ENCODE peak calls at places on chromosomes 7 and 10, in five cellular contexts. L is CD8-positive, alpha-beta T cell; D is aorta; G is CD4-positive, alpha-beta memory T cell; Q is ovary. W is an unnamed sample. For H3K4me1, the result is how much of the 10 kb centered on the place peaks cover.

GRCh38 chr10:125148021-125148439 is 12.3 kb downstream of the CTBP2 start:
- DNase-seq in L (no peak), D (no peak), G (no peak), Q (no peak), W (no peak)

GRCh38 chr10:23158370-23158769 is 33.7 kb upstream of the PTF1A start:
- DNase-seq in L (peak), D (no peak), G (peak), Q (peak), W (peak)

GRCh38 chr10:53699231-53699630 is 926.6 kb upstream of the MBL2 start:
- DNase-seq in L (no peak), D (no peak), G (no peak), Q (no peak), W (no peak)

GRCh38 chr10:24920907-24921881 is 31.2 kb downstream of the PRTFDC1 start:
- DNase-seq in L (no peak), D (peak), G (peak), Q (peak), W (no peak)

GRCh38 chr7:127885843-127886242 is 145.4 kb downstream of the LRRC4 start:
- DNase-seq in L (no peak), D (peak), G (no peak), Q (no peak), W (no peak)

GRCh38 chr10:6239213-6239991 is 36.7 kb downstream of the PFKFB3 start:
- DNase-seq in L (peak), D (no peak), G (peak), Q (no peak), W (no peak)

GRCh38 chr7:89029864-89030263 is 234.3 kb upstream of the TEX47 start:
- DNase-seq in L (no peak), D (no peak), G (no peak), Q (no peak), W (no peak)

GRCh38 chr7:34603711-34604444 is 54.1 kb upstream of the NPSR1 start:
- DNase-seq in L (no peak), D (no peak), G (no peak), Q (no peak), W (no peak)

GRCh38 chr7:91264924-91265681 is 870 bp downstream of the FZD1 start:
- DNase-seq in L (no peak), D (peak), G (no peak), Q (peak), W (no peak)

GRCh38 chr10:119755446-119755845 is 29.6 kb downstream of the INPP5F start:
- DNase-seq in L (no peak), D (no peak), G (no peak), Q (no peak), W (no peak)

GRCh38 chr7:134763960-134764359 is 15.5 kb upstream of the CALD1 start:
- DNase-seq in L (no peak), D (no peak), G (no peak), Q (no peak), W (no peak)

DNA sequence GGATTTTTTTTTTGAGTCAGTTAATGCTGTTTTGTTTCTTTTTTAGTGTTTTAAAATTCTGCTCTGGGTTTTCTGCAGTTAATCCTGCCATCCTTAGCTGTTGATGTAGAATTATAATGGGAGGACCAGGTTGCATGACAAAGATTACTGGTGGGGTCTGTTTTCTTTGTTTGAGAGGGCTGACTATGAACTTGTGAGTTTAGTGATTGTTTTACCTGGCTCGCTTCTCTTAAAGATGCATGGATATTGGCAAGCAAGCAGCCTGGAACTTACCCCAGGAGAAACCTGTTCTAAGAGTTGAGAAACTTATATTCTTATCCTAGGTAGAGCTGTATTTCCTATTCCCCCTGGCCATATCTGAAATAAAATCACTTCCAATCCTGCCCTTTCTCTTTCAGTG is 727.8 kb downstream of the GRM8 start:
- DNase-seq in L (no peak), D (no peak), G (no peak), Q (no peak), W (no peak)
- H3K4me1 ChIP-seq in L (under half), D (under half), G (under half), Q (under half), W (under half)

DNA sequence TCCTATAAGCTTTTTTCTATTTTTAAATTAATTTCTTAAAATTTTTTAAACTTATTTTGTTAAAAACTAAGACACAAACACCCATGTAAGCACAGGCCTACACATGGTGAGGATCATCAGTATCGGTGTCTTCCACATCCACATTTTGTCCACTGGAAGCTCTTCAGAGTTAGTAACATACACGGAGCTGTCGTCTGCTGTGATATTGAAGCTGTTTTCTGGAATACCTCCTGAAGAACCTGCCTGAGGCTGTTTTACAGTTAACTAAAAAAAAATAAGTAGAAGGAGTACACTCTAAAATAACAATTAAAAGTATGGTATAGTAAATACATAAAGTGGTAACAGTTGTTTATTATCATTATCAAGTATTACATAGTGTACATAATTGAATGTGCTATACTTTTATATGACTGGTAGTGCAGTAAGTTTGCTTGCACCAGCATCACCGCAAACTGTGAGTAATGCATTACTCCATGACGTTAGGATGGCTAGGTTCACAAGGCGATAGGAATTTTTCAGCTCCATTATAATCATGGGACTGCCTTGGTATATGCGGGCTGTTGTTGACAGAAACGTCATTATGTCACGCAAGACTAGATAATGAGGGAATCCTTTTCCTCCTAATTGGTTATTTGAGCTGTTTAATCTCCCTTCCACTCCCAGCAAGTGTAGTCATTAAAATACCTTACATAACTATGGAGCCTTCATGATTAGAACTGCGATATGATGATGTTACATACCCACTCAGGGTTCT is 17.5 kb downstream of the KLLN start:
- DNase-seq in L (no peak), D (no peak), G (no peak), Q (no peak), W (no peak)
- H3K4me1 ChIP-seq in L (under half), D (under half), G (under half), Q (under half), W (under half)

DNA sequence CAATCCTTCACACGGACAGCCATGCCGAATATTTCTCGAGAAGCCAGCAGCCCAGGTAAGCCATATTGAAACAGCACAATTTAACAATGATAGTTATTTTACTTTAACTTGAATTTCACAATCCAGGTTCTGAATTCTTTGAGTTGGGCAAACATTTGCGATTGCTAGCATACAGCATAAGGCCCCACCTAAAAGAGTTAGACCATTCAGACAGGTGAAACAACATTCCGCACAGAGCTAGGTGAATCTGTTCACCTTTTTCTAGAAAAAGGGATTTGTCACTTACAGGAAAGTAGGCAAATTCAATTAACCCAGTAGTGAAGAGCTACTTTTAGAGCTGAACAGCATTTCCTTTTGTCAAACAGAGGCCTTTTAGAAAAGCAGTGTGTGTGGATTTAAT is 45.3 kb downstream of the CREB3L2 start:
- DNase-seq in L (no peak), D (no peak), G (no peak), Q (no peak), W (no peak)
- H3K4me1 ChIP-seq in L (under half), D (under half), G (under half), Q (under half), W (under half)

DNA sequence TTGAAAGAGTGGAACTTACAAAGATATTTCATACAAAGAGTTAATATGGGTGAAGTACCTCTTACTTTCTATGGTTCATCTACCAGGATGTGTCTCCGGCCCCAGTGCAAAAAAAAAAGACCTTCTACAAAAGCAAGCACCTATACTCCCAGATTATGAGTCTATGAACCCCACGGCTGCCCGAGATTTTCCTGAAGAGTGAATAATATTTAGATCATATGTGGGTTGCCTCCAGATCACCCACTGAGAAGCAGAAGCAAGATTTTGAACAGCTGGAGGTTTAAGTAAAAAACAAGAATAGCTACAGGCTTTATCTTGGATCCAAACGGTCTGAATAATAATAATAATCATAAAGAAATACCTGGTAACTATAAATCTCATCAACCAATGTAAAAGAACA is 207.7 kb downstream of the SKAP2 start:
- DNase-seq in L (no peak), D (no peak), G (no peak), Q (no peak), W (no peak)
- H3K4me1 ChIP-seq in L (under half), D (under half), G (under half), Q (under half), W (under half)

GRCh38 chr10:100738055-100738827 is 7.1 kb upstream of the PAX2 start:
- DNase-seq in L (no peak), D (no peak), G (no peak), Q (no peak), W (no peak)
- H3K4me1 ChIP-seq in L (under half), D (under half), G (under half), Q (under half), W (under half)

DNA sequence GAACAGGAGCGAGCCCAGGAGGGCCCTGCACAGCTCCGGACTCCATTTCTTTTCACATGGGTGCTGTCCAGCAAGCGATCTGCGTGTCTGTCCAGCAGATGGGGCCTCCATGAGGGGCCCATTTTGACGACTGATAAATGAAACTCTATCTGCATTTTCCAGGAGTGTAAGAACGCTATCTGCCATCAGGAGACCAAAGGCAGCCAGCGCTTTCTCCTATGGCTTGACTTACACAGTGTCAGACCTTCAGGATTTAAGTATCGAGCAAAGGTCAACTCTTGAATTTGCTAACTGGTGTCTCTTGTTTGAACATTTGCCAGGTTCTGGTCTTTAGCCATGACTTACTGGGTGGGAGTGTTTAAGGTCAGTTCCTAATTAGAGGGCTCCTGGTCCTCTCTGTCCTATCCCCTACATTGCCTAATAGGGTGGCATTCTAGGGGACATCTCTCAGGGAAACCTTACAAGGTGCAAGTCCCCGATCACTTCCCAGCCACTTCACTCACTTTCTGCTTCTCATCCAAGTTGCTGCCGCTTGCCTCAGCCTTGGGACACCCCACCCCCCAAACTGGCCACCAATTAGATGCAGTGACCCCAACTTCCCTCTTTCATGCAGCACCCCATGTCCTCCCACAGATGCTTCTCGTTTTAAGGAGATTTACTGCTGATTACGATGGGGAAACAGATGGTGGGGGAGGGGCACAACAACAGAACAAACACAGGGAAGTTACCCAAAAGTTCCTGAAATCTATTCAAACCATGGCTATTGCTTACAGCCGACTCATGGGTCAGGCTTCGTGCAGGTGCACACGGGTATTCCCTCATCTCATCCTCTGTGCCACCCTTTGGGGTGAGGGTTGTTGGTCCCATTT is 20.0 kb downstream of the VSIR start:
- DNase-seq in L (no peak), D (peak), G (no peak), Q (no peak), W (no peak)
- H3K4me1 ChIP-seq in L (half or more), D (under half), G (half or more), Q (under half), W (half or more)

GRCh38 chr7:64371116-64371515 is 57.4 kb downstream of the ZNF736 start:
- DNase-seq in L (no peak), D (no peak), G (no peak), Q (no peak), W (no peak)
- H3K4me1 ChIP-seq in L (under half), D (under half), G (under half), Q (under half), W (under half)

W was measured in naive thymus-derived CD4-positive, alpha-beta T cell.